ENCODE peak calls at places on chromosomes 3 and 15, in six cellular contexts. W is iPS DF 6.9, H is GOT3, R is GDM1, K is mesothelial cell of epicardium, Z is NCI-H2029 treated with DMSO at 0.1 percent for 48 hours. D is an unnamed sample.

GRCh38 chr3:13518516-13519351 is 30.2 kb upstream of the FBLN2 start:
- DNase-seq in W (no peak), H (no peak), R (no peak), K (no peak), Z (no peak), D (no peak)

GRCh38 chr15:66508293-66508883 is 3.3 kb downstream of the ZWILCH start:
- DNase-seq in W (no peak), H (no peak), R (no peak), K (no peak), Z (no peak), D (no peak)

GRCh38 chr3:13120246-13120927 is 47.2 kb upstream of the IQSEC1 start:
- DNase-seq in W (no peak), H (no peak), R (no peak), K (no peak), Z (no peak), D (no peak)

GRCh38 chr3:153673853-153674252 is 447.3 kb upstream of the ARHGEF26 start:
- DNase-seq in W (no peak), H (no peak), R (no peak), K (no peak), Z (no peak), D (no peak)

GRCh38 chr3:151866711-151867410 is 6.6 kb upstream of the SUCNR1 start:
- DNase-seq in W (no peak), H (no peak), R (no peak), K (no peak), Z (no peak), D (no peak)

GRCh38 chr3:150426292-150426691 is 18.2 kb downstream of the TSC22D2 start:
- DNase-seq in W (no peak), H (no peak), R (no peak), K (no peak), Z (no peak), D (no peak)

GRCh38 chr3:23859012-23859743 is 53.4 kb downstream of the UBE2E1 start:
- DNase-seq in W (no peak), H (no peak), R (no peak), K (no peak), Z (no peak), D (no peak)

GRCh38 chr15:85407421-85408269 is 27.2 kb downstream of the AKAP13 start:
- DNase-seq in W (no peak), H (no peak), R (no peak), K (no peak), Z (peak; percentile 15), D (peak; percentile 36)

GRCh38 chr3:126161309-126161708 is 19.1 kb downstream of the ALDH1L1 start:
- DNase-seq in W (no peak), H (no peak), R (no peak), K (no peak), Z (no peak), D (no peak)

GRCh38 chr3:49966233-49966942 is 26.4 kb downstream of the RBM6 start:
- DNase-seq in W (no peak), H (no peak), R (no peak), K (no peak), Z (no peak), D (no peak)

GRCh38 chr3:61371123-61371522 is 119.9 kb upstream of the FHIT start:
- DNase-seq in W (peak; percentile 9), H (no peak), R (no peak), K (no peak), Z (no peak), D (no peak)

GRCh38 chr3:197030379-197031314 is 1.0 kb upstream of the MELTF start:
- DNase-seq in W (no peak), H (no peak), R (no peak), K (no peak), Z (no peak), D (no peak)

GRCh38 chr3:119690043-119690656 is 12.7 kb upstream of the CFAP91 start:
- DNase-seq in W (no peak), H (no peak), R (no peak), K (no peak), Z (no peak), D (no peak)

GRCh38 chr3:34382859-34383258 is 584.4 kb downstream of the PDCD6IP start:
- DNase-seq in W (no peak), H (no peak), R (no peak), K (no peak), Z (peak; percentile 57), D (no peak)

GRCh38 chr3:104411760-104412159 is 954.9 kb upstream of the ALCAM start:
- DNase-seq in W (no peak), H (no peak), R (no peak), K (no peak), Z (no peak), D (no peak)

GRCh38 chr3:123272547-123272946 is 70.8 kb downstream of the SEC22A start:
- DNase-seq in W (no peak), H (no peak), R (no peak), K (no peak), Z (no peak), D (no peak)

GRCh38 chr3:5298453-5298852 is 110.9 kb downstream of the EDEM1 start:
- DNase-seq in W (no peak), H (no peak), R (peak; percentile 3), K (no peak), Z (no peak), D (no peak)

D was measured in brain pericyte.